ENCODE peak calls at places on chromosomes 7 and 10, in six cellular contexts. M is GM12878, S is GM23248, Q is astrocyte, V is PC-9, W is GM23338. I is an unnamed sample.

GRCh38 chr10:44300666-44301649 is 83.9 kb downstream of the CXCL12 start:
- DNase-seq in M (peak), S (peak), Q (peak), V (peak), W (no peak), I (no peak)

GRCh38 chr7:18960735-18961134 is 156.7 kb downstream of the TWIST1 start:
- DNase-seq in M (no peak), S (no peak), Q (no peak), V (no peak), W (no peak), I (peak)

GRCh38 chr7:151987748-151988529 is 31.7 kb downstream of the GALNTL5 start:
- DNase-seq in M (no peak), S (peak), Q (peak), V (no peak), W (peak), I (peak)

GRCh38 chr10:52883996-52884871 is 111.7 kb upstream of the MBL2 start:
- DNase-seq in M (peak), S (peak), Q (peak), V (peak), W (peak), I (peak)

GRCh38 chr7:142477079-142477651 is 219.3 kb upstream of the PRSS58 start:
- DNase-seq in M (no peak), S (peak), Q (peak), V (no peak), W (no peak), I (no peak)

GRCh38 chr7:151864561-151864960 is 12.4 kb downstream of the PRKAG2 start:
- DNase-seq in M (no peak), S (no peak), Q (no peak), V (no peak), W (no peak), I (no peak)

GRCh38 chr10:77501152-77501845 is 136.3 kb downstream of the KCNMA1 start:
- DNase-seq in M (no peak), S (peak), Q (peak), V (no peak), W (no peak), I (no peak)

GRCh38 chr7:139591550-139592195 is 68.2 kb downstream of the CLEC2L start:
- DNase-seq in M (no peak), S (no peak), Q (no peak), V (no peak), W (no peak), I (peak)

GRCh38 chr7:80401708-80402107 is 110.2 kb downstream of the GNAT3 start:
- DNase-seq in M (no peak), S (no peak), Q (no peak), V (no peak), W (no peak), I (no peak)

GRCh38 chr10:101993836-101994235 is 62.1 kb downstream of the ARMH3 start:
- DNase-seq in M (no peak), S (no peak), Q (no peak), V (no peak), W (no peak), I (no peak)

GRCh38 chr10:70232155-70232858 is 922 bp downstream of the PPA1 start:
- DNase-seq in M (no peak), S (peak), Q (peak), V (peak), W (peak), I (peak)

GRCh38 chr10:70234668-70235447 is 1.6 kb upstream of the PPA1 start:
- DNase-seq in M (no peak), S (peak), Q (peak), V (no peak), W (no peak), I (peak)

GRCh38 chr10:70232859-70233108 is 445 bp downstream of the PPA1 start:
- DNase-seq in M (no peak), S (no peak), Q (no peak), V (no peak), W (no peak), I (no peak)

GRCh38 chr10:70233939-70234300 is 691 bp upstream of the PPA1 start:
- DNase-seq in M (no peak), S (no peak), Q (no peak), V (no peak), W (no peak), I (no peak)

DNA sequence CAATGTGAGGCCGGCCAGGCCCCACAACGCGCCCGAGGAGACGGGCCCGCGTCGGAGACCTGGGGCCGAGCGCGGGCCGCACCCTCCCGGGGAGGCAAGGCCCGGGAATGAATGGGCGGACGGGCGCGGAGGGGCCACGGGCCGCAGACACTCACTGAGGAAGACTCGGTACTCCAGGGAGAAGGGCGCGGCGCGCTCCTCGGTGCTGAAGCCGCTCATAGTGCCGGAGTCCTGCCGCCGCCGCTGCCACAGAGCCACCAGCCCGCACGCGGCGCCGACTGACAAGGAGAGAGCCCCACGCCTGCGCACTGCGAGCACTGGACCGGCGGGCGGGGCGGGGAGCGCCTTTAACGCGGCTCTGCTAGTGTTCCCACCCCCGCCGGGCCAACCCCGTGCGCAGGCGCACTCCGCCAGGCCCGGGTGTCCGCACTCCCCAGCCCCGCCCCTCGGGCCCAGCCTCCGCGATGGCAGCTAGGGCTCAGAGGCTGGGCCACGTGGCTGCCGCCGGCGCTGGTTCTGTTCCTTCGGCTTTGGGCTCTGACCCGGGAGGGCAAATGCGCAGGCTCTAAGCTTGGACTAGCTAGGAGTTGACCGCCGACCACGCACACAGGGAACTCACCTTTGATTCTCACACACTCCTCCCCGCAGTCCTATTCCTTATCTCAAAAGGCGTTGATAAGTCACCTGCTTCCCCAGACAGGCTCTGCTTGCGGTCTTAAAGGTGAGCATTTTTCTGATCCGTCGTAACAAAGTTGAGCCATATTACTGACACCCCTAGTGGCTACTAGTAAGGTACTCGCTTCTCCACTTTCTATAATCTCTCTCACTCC is at the start of gene PPA1:
- DNase-seq in M (peak), S (peak), Q (peak), V (peak), W (peak), I (peak)
- TF ChIP-seq EZH2 in M (no peak), S (no peak), Q (no peak), V (no peak), W (no peak), I (no peak)

DNA sequence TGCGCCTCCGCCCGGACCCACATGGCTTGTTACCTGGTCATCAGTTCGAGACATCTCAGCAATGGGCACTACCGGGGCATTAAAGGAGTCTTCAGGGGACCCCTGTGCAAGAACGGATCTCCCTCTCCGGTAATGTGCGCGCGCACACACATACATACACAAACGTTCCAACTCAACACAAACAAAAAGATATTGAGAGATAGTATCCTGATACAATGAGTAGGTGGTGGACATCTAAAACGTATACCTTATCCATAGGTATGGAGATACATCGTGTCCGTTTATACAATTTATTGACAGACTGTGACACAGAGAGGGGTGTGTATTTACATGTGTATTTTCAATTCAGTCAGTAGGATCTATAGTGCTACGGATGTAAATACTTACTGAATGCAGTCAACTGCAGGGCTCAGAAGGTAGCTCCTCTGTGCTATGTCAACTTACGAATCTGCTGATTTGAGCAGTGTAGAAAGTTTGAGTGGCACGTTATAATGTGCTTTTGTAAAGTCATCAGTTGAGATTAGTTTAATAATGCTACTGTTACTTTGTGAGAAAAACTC is 536 bp downstream of the ZNF804B start:
- DNase-seq in M (no peak), S (no peak), Q (no peak), V (no peak), W (peak), I (no peak)
- TF ChIP-seq EZH2 in M (no peak), S (peak), Q (peak), V (no peak), W (no peak), I (no peak)

GRCh38 chr10:86366033-86366901 is at the start of gene GRID1:
- DNase-seq in M (no peak), S (peak), Q (no peak), V (no peak), W (peak), I (peak)

GRCh38 chr10:86368046-86368445 is 1.5 kb upstream of the GRID1 start:
- DNase-seq in M (no peak), S (no peak), Q (no peak), V (no peak), W (no peak), I (no peak)

GRCh38 chr10:86366902-86367338 is 325 bp upstream of the GRID1 start:
- DNase-seq in M (no peak), S (peak), Q (no peak), V (no peak), W (no peak), I (no peak)

GRCh38 chr10:86368987-86369386 is 2.4 kb upstream of the GRID1 start:
- DNase-seq in M (no peak), S (no peak), Q (no peak), V (no peak), W (no peak), I (no peak)

DNA sequence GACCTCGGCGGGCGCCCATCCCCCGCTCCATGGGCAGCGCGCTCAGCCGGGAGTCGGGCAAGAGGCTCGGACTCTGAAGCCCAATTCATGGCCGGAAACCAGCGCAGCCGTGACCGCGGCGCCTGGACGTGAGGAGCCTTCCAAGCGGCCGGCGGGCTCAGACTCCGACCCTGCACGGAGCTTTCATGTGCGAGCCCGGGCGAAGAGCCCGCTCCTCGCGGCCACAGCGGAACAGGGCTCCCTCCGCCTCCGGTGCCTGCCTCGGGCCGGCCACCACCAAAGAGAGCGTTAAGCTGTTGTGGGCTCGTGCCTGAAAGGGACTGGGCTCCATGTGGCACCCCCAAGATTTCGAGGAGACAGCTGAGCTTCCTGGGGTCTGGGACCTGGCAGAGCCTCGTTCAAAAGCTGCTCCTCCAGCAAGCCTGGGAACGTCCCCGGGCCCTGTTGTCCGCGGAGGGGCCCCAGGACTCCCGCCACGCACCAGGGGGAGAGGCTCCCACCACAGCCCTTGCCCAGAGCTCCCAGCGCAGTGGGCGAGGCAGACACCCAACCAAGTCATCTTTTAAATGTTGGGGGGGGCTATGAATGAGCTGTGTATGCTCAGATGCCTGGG is 850 bp upstream of the GRID1 start:
- DNase-seq in M (no peak), S (peak), Q (no peak), V (no peak), W (peak), I (no peak)
- TF ChIP-seq EZH2 in M (no peak), S (no peak), Q (peak), V (no peak), W (peak), I (peak)

GRCh38 chr7:97024209-97025129 is at the start of gene DLX5:
- DNase-seq in M (no peak), S (peak), Q (peak), V (no peak), W (peak), I (peak)
- TF ChIP-seq EZH2 in M (no peak), S (no peak), Q (peak), V (no peak), W (peak), I (no peak)